ENCODE peak calls at places on chromosomes 11 and 22, in six cellular contexts. K is kidney epithelial cell, A is cortex of kidney, P is left lung, N is T-helper 2 cell, Z is neural crest cell. L is an unnamed sample.

GRCh38 chr11:95486979-95487378 is 256.0 kb upstream of the SESN3 start:
- DNase-seq in K (no peak), A (no peak), P (no peak), N (no peak), Z (no peak), L (no peak)

GRCh38 chr11:114398303-114398920 is 1.9 kb downstream of the C11orf71 start:
- DNase-seq in K (no peak), A (no peak), P (no peak), N (no peak), Z (no peak), L (no peak)

GRCh38 chr11:73233704-73234402 is 15.8 kb downstream of the P2RY2 start:
- DNase-seq in K (no peak), A (no peak), P (peak; percentile 25), N (no peak), Z (no peak), L (no peak)

GRCh38 chr11:118552341-118552740 is 13.4 kb downstream of the IFT46 start:
- DNase-seq in K (no peak), A (no peak), P (no peak), N (no peak), Z (no peak), L (no peak)

GRCh38 chr11:26823963-26824362 is 102.1 kb upstream of the SLC5A12 start:
- DNase-seq in K (no peak), A (no peak), P (no peak), N (no peak), Z (no peak), L (no peak)

GRCh38 chr22:39490135-39490798 is 11.8 kb upstream of the MIEF1 start:
- DNase-seq in K (no peak), A (no peak), P (peak; percentile 83), N (peak; percentile 42), Z (peak; percentile 47), L (peak; percentile 29)

GRCh38 chr11:101915811-101916291 is 471 bp downstream of the ANGPTL5 start:
- DNase-seq in K (no peak), A (no peak), P (no peak), N (no peak), Z (no peak), L (peak; percentile 8)

GRCh38 chr11:70477607-70478006 is 79.3 kb downstream of the CTTN start:
- DNase-seq in K (no peak), A (no peak), P (no peak), N (no peak), Z (peak; percentile 31), L (no peak)

GRCh38 chr11:86978756-86979608 is 23.8 kb upstream of the FZD4 start:
- DNase-seq in K (no peak), A (no peak), P (no peak), N (no peak), Z (no peak), L (no peak)

GRCh38 chr22:30344447-30345200 is 12.1 kb downstream of the SF3A1 start:
- DNase-seq in K (no peak), A (no peak), P (no peak), N (no peak), Z (no peak), L (no peak)

L was measured in foreskin keratinocyte.